ENCODE peak calls at places on chromosome 19, in eight cellular contexts. R is OCI-LY7, Z is RWPE1, S is upper lobe of right lung, U is uterus, D is H9, W is foreskin keratinocyte, X is heart right ventricle. V is an unnamed sample.

GRCh38 chr19:10004617-10005016 is 5.7 kb downstream of the COL5A3 start:
- DNase-seq in R (no peak), Z (no peak), S (no peak), U (no peak), D (no peak), W (no peak), X (no peak), V (no peak)

GRCh38 chr19:3145909-3146676 is 10.3 kb downstream of the GNA15 start:
- DNase-seq in R (no peak), Z (no peak), S (peak), U (no peak), D (no peak), W (no peak), X (peak), V (peak)

GRCh38 chr19:13162749-13163608 is 12.8 kb downstream of the IER2 start:
- DNase-seq in R (peak), Z (peak), S (peak), U (peak), D (peak), W (peak), X (peak), V (peak)

GRCh38 chr19:17026041-17026658 is 460 bp downstream of the CPAMD8 start:
- DNase-seq in R (no peak), Z (no peak), S (peak), U (no peak), D (no peak), W (no peak), X (no peak), V (peak)

GRCh38 chr19:23999821-24000610 is 85.3 kb downstream of the ZNF726 start:
- DNase-seq in R (no peak), Z (peak), S (no peak), U (no peak), D (no peak), W (peak), X (no peak), V (no peak)

GRCh38 chr19:12748489-12748888 is 3.1 kb upstream of the BEST2 start:
- DNase-seq in R (no peak), Z (no peak), S (no peak), U (no peak), D (no peak), W (no peak), X (no peak), V (no peak)

GRCh38 chr19:11693505-11694499 is 44.9 kb downstream of the ZNF823 start:
- DNase-seq in R (peak), Z (peak), S (no peak), U (no peak), D (peak), W (peak), X (no peak), V (no peak)

GRCh38 chr19:44636439-44637389 is 7.0 kb upstream of the PVR start:
- DNase-seq in R (no peak), Z (no peak), S (no peak), U (no peak), D (no peak), W (no peak), X (no peak), V (no peak)

GRCh38 chr19:49556412-49557398 is 23.7 kb downstream of the NOSIP start:
- DNase-seq in R (no peak), Z (no peak), S (no peak), U (no peak), D (peak), W (no peak), X (no peak), V (no peak)

GRCh38 chr19:55645512-55645881 is 2.0 kb downstream of the ZNF581 start:
- DNase-seq in R (no peak), Z (no peak), S (no peak), U (no peak), D (no peak), W (no peak), X (no peak), V (no peak)

GRCh38 chr19:45100202-45100600 is 7.2 kb downstream of the PPP1R37 start:
- DNase-seq in R (no peak), Z (no peak), S (no peak), U (no peak), D (no peak), W (no peak), X (no peak), V (no peak)

GRCh38 chr19:2290441-2291184 is 8.6 kb upstream of the PEAK3 start:
- DNase-seq in R (no peak), Z (no peak), S (no peak), U (no peak), D (peak), W (no peak), X (no peak), V (peak)

GRCh38 chr19:1507763-1508506 is 4.9 kb downstream of the ADAMTSL5 start:
- DNase-seq in R (peak), Z (peak), S (peak), U (peak), D (peak), W (peak), X (peak), V (peak)

GRCh38 chr19:16445238-16446107 is 26.3 kb downstream of the EPS15L1 start:
- DNase-seq in R (peak), Z (no peak), S (no peak), U (no peak), D (no peak), W (no peak), X (no peak), V (no peak)

GRCh38 chr19:58229255-58229639 is 533 bp downstream of the ZNF544 start:
- DNase-seq in R (peak), Z (peak), S (no peak), U (no peak), D (peak), W (no peak), X (peak), V (no peak)

GRCh38 chr19:33386361-33386858 is 12.9 kb downstream of the CEBPG start:
- DNase-seq in R (no peak), Z (no peak), S (no peak), U (no peak), D (no peak), W (no peak), X (no peak), V (no peak)

GRCh38 chr19:40055832-40056504 is at the start of gene ZNF780B:
- DNase-seq in R (peak), Z (peak), S (peak), U (peak), D (peak), W (peak), X (peak), V (peak)

GRCh38 chr19:13931582-13932378 is 6.4 kb downstream of the PODNL1 start:
- DNase-seq in R (no peak), Z (no peak), S (no peak), U (no peak), D (no peak), W (peak), X (no peak), V (no peak)

GRCh38 chr19:49954933-49955332 is 6.0 kb downstream of the SIGLEC11 start:
- DNase-seq in R (no peak), Z (no peak), S (no peak), U (no peak), D (no peak), W (no peak), X (no peak), V (no peak)

GRCh38 chr19:30999726-31000125 is 349.5 kb downstream of the TSHZ3 start:
- DNase-seq in R (no peak), Z (no peak), S (no peak), U (no peak), D (no peak), W (no peak), X (no peak), V (no peak)

GRCh38 chr19:30997222-30997621 is 352.0 kb downstream of the TSHZ3 start:
- DNase-seq in R (no peak), Z (no peak), S (no peak), U (no peak), D (no peak), W (no peak), X (no peak), V (no peak)

GRCh38 chr19:31000913-31001312 is 348.3 kb downstream of the TSHZ3 start:
- DNase-seq in R (no peak), Z (no peak), S (no peak), U (no peak), D (no peak), W (no peak), X (no peak), V (no peak)

DNA sequence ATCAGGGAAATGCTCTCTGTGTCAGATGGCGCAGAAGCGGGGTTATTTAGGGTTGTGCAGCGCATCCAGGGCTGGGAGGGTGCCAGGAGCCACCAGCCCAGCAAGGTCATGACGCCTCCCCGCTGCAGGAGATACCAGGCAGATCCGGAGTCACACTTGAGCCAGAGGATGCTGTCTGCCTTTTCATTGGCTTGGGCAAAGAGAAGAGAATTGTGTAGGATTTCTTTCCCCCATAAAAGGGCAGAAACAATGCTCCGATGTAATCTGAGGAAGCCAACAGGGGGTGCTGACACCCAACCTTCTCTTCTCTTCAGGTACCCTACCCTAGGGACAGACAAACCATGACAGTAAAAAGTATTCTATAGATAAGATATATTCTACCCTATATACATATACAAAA is 346.4 kb downstream of the TSHZ3 start:
- DNase-seq in R (no peak), Z (no peak), S (no peak), U (no peak), D (no peak), W (no peak), X (no peak), V (no peak)
- TF ChIP-seq CTCF in R (no peak), Z (no peak), S (no peak), U (no peak), D (peak), W (peak), X (no peak), V (no peak)

GRCh38 chr19:46901701-46902401 is 41.1 kb downstream of the ARHGAP35 start:
- DNase-seq in R (no peak), Z (peak), S (no peak), U (no peak), D (no peak), W (no peak), X (no peak), V (no peak)
- H3K27ac ChIP-seq in R (no peak), Z (peak), S (no peak), U (no peak), D (no peak), W (peak), X (no peak), V (peak)

GRCh38 chr19:4455742-4456565 is 1.6 kb downstream of the UBXN6 start:
- DNase-seq in R (no peak), Z (peak), S (peak), U (peak), D (no peak), W (peak), X (peak), V (no peak)
- TF ChIP-seq CTCF in R (no peak), Z (no peak), S (no peak), U (peak), D (no peak), W (peak), X (peak), V (no peak)

GRCh38 chr19:18363787-18364186 is 22.2 kb upstream of the GDF15 start:
- DNase-seq in R (no peak), Z (no peak), S (no peak), U (no peak), D (no peak), W (no peak), X (no peak), V (no peak)

GRCh38 chr19:18373407-18373891 is 12.5 kb upstream of the GDF15 start:
- DNase-seq in R (no peak), Z (no peak), S (no peak), U (no peak), D (no peak), W (no peak), X (no peak), V (no peak)

GRCh38 chr19:18366027-18366435 is 19.9 kb upstream of the GDF15 start:
- DNase-seq in R (no peak), Z (no peak), S (no peak), U (no peak), D (no peak), W (peak), X (no peak), V (no peak)

GRCh38 chr19:18364826-18365528 is 21.0 kb upstream of the GDF15 start:
- DNase-seq in R (peak), Z (peak), S (peak), U (peak), D (no peak), W (peak), X (peak), V (no peak)

DNA sequence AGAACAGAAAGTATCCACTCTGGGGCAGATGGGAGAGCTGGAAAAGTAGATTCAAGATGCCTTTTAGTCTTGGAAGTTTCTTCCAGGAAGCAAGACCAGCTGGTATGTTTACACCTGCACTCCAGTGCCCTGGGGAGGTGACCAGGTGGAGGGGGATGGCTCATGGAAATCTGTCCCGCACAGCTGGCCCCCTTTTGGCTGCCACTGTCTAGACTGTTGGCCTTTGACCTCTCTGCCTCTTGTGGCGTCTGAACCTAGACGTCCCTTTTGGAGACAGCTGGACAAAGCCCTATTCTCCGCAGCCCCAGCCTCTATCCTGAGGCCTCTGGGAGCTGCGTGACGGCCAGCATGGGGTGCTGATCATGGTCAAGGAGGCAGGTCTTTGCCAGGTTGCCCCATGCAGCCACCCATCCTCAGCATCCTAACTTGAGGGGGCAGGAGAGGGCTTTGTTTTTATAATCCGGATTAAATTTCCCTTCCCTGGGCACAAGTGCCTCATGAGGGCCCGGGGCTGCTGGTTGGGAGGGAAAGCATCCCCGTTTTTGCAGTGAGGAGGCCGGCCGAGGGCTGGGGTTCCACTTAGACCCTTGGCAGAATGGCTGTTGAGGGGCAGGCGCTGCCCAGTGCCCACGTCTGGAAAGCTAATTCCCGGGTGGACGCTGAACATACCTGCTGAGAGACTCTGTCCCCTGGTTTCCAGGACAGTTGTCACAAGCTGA is 17.3 kb upstream of the GDF15 start:
- DNase-seq in R (no peak), Z (no peak), S (no peak), U (no peak), D (no peak), W (no peak), X (no peak), V (peak)
- H3K27ac ChIP-seq in R (no peak), Z (peak), S (peak), U (no peak), D (no peak), W (no peak), X (no peak), V (peak)

DNA sequence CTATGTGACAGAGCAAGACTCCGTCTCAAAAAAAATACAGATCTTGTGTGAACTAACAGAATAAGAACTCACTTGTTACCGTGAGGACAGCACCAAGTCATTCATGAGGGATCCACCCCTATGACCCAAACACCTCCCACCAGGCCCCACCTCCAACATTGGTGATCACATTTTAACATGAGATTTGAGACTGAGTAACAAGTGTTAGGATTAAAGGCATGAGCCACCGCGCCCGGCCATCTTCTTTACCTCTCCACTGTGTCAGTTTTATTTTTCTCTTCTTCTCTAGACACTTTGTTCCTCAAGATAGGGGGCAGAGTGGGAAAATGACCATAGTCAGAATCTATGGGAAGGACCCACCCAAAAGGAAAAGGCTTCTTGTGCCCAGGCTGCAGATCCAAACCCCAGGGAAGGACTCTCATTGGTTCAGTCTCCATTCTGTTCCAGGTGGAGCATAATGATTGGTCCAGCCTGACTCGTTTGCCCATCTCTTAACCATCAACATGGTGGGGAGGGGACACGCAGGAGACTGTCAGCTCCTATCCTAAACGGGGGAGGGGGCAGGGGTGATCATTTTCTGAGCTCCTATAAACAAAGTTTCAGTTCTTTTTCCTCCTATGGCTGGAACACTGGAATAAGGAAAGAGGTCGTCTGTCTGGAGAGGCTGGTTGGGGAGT is 1.3 kb upstream of the CALM3 start:
- DNase-seq in R (no peak), Z (no peak), S (peak), U (no peak), D (peak), W (peak), X (no peak), V (no peak)
- TF ChIP-seq CTCF in R (no peak), Z (no peak), S (no peak), U (no peak), D (no peak), W (no peak), X (no peak), V (no peak)

DNA sequence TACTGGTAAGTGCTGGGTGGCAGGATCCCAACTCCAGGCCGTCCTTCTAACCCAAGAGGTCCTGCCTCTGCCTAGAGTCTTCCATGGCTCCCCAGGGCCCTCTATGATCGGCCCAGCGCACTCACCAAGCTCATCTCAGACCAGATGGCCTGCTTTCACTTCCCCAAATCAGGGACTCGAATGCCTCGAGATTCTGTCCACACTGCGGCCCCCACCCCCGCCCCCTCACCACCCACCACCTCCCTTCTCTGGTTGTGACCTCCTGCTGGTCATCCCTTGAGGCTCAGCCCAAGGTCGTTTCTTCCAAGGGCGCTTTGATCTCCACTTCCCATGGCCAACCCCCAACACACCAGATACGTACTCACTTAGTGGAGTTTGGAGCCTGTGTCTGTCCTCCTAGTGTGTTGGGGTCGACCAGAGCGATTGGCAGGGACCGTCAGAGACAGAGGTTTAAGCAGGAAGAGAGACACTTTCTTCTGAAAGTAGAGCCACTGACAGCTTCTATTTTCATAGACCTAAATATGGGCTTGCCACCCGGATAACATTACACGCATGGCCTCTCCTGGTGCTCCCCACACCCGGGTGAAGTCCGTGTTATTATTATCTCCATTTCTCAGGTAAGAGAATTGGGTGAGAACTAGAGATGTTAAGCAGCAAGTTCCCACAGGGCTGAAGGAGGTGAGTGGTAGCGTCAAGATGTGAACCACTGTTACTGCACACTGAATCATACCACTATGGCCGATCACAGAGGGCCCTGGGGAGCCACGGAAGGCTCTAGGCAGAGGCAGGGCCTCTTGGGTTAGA is at the start of gene FCER2:
- DNase-seq in R (peak), Z (no peak), S (no peak), U (no peak), D (no peak), W (no peak), X (no peak), V (no peak)
- H3K27ac ChIP-seq in R (peak), Z (no peak), S (no peak), U (no peak), D (no peak), W (no peak), X (no peak), V (no peak)

GRCh38 chr19:32287811-32288227 is 57.6 kb upstream of the ZNF507 start:
- DNase-seq in R (peak), Z (no peak), S (peak), U (peak), D (peak), W (peak), X (peak), V (peak)
- TF ChIP-seq CTCF in R (peak), Z (peak), S (peak), U (peak), D (peak), W (peak), X (peak), V (peak)

GRCh38 chr19:38907227-38907626 is 4.8 kb downstream of the CCER2 start:
- DNase-seq in R (no peak), Z (no peak), S (no peak), U (no peak), D (no peak), W (no peak), X (no peak), V (no peak)

GRCh38 chr19:38905620-38906019 is 5.9 kb downstream of the NFKBIB start:
- DNase-seq in R (no peak), Z (no peak), S (no peak), U (no peak), D (no peak), W (no peak), X (no peak), V (no peak)

GRCh38 chr19:38904463-38905185 is 4.9 kb downstream of the NFKBIB start:
- DNase-seq in R (no peak), Z (no peak), S (no peak), U (no peak), D (no peak), W (no peak), X (no peak), V (no peak)

GRCh38 chr19:38907670-38908069 is 4.3 kb downstream of the CCER2 start:
- DNase-seq in R (no peak), Z (no peak), S (no peak), U (no peak), D (no peak), W (no peak), X (no peak), V (no peak)

DNA sequence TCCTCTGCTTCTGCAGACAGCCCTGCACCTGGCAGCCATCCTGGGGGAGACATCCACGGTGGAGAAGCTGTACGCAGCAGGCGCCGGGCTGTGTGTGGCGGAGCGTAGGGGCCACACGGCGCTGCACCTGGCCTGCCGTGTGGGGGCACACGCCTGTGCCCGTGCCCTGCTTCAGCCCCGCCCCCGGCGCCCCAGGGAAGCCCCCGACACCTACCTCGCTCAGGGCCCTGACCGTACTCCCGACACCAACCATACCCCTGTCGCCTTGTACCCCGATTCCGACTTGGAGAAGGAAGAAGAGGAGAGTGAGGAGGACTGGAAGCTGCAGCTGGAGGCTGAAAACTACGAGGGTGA is 5.4 kb downstream of the NFKBIB start:
- DNase-seq in R (no peak), Z (no peak), S (no peak), U (no peak), D (no peak), W (no peak), X (no peak), V (no peak)
- H3K27ac ChIP-seq in R (no peak), Z (no peak), S (no peak), U (no peak), D (no peak), W (no peak), X (no peak), V (no peak)

V was measured in left lung.